ENCODE peak calls at places on chromosome 11, in four cellular contexts. C is spleen, O is SJCRH30, L is psoas muscle. R is an unnamed sample.

GRCh38 chr11:24344222-24344621 is 152.6 kb upstream of the LUZP2 start:
- DNase-seq in C (no peak), O (no peak), L (no peak), R (no peak)

GRCh38 chr11:22634897-22635629 is 9.4 kb upstream of the FANCF start:
- DNase-seq in C (peak; percentile 40), O (peak; percentile 89), L (no peak), R (no peak)

GRCh38 chr11:63805844-63806415 is 7.3 kb upstream of the SPINDOC start:
- DNase-seq in C (no peak), O (no peak), L (no peak), R (no peak)

GRCh38 chr11:44454686-44455085 is 110.8 kb upstream of the CD82 start:
- DNase-seq in C (no peak), O (no peak), L (no peak), R (no peak)

GRCh38 chr11:67045314-67045713 is 11.3 kb upstream of the RHOD start:
- DNase-seq in C (no peak), O (no peak), L (peak; percentile 50), R (no peak)

GRCh38 chr11:17692006-17692405 is 27.4 kb upstream of the MYOD1 start:
- DNase-seq in C (no peak), O (no peak), L (no peak), R (no peak)

GRCh38 chr11:2099523-2100316 is 39.5 kb downstream of the IGF2 start:
- DNase-seq in C (peak; percentile 61), O (peak; percentile 85), L (peak; percentile 16), R (peak; percentile 71)

GRCh38 chr11:125675196-125675595 is 5.5 kb downstream of the ACRV1 start:
- DNase-seq in C (no peak), O (no peak), L (no peak), R (no peak)

GRCh38 chr11:93279911-93280347 is 50.6 kb upstream of the DEUP1 start:
- DNase-seq in C (no peak), O (no peak), L (no peak), R (no peak)

GRCh38 chr11:34654491-34655334 is 33.8 kb downstream of the EHF start:
- DNase-seq in C (no peak), O (no peak), L (peak; percentile 89), R (peak; percentile 87)

GRCh38 chr11:22734628-22735345 is 68.4 kb downstream of the GAS2 start:
- DNase-seq in C (no peak), O (no peak), L (no peak), R (no peak)

GRCh38 chr11:33263549-33263948 is 6.4 kb downstream of the HIPK3 start:
- DNase-seq in C (no peak), O (no peak), L (no peak), R (no peak)

GRCh38 chr11:32487270-32487669 is 51.9 kb upstream of the WT1 start:
- DNase-seq in C (no peak), O (no peak), L (no peak), R (no peak)

GRCh38 chr11:2891901-2892214 is 6.3 kb upstream of the CDKN1C start:
- DNase-seq in C (no peak), O (peak; percentile 53), L (peak; percentile 51), R (peak; percentile 77)

GRCh38 chr11:73493838-73494598 is 103.9 kb downstream of the FAM168A start:
- DNase-seq in C (no peak), O (no peak), L (no peak), R (no peak)

GRCh38 chr11:78110830-78111229 is 28.6 kb downstream of the ALG8 start:
- DNase-seq in C (no peak), O (no peak), L (no peak), R (no peak)

GRCh38 chr11:86247608-86248007 is 3.1 kb downstream of the EED start:
- DNase-seq in C (no peak), O (no peak), L (no peak), R (no peak)

GRCh38 chr11:67674442-67674871 is at the start of gene ALDH3B2:
- DNase-seq in C (no peak), O (no peak), L (no peak), R (no peak)

GRCh38 chr11:30960387-30960992 is 374.3 kb upstream of the MPPED2 start:
- DNase-seq in C (no peak), O (no peak), L (no peak), R (no peak)

GRCh38 chr11:424232-424631 is 9.4 kb upstream of the SIGIRR start:
- DNase-seq in C (no peak), O (no peak), L (no peak), R (no peak)

GRCh38 chr11:88439356-88439755 is 101.8 kb upstream of the CTSC start:
- DNase-seq in C (no peak), O (no peak), L (no peak), R (no peak)

GRCh38 chr11:118200497-118200896 is 24.1 kb upstream of the SCN2B start:
- DNase-seq in C (no peak), O (no peak), L (no peak), R (no peak)

GRCh38 chr11:66183581-66184048 is 84.8 kb upstream of the RAB1B start:
- DNase-seq in C (no peak), O (no peak), L (no peak), R (no peak)

GRCh38 chr11:110100476-110101240 is 7.5 kb downstream of the ZC3H12C start:
- DNase-seq in C (no peak), O (no peak), L (no peak), R (no peak)
- H3K27ac ChIP-seq in C (no peak overlapping the region), O (no peak overlapping the region), L (no peak overlapping the region), R (no peak overlapping the region)

GRCh38 chr11:68826726-68827125 is 15.0 kb downstream of the CPT1A start:
- DNase-seq in C (no peak), O (no peak), L (no peak), R (no peak)
- H3K4me1 ChIP-seq in C (peaks cover 73% of the 10 kb centered on the region), O (no peaks in the 10 kb centered on the region), L (peaks cover 17% of the 10 kb centered on the region), R (peaks cover 56% of the 10 kb centered on the region)

GRCh38 chr11:79241205-79241604 is 199.6 kb downstream of the TENM4 start:
- DNase-seq in C (no peak), O (no peak), L (no peak), R (no peak)
- H3K27ac ChIP-seq in C (no peak overlapping the region), O (no peak overlapping the region), L (no peak overlapping the region), R (no peak overlapping the region)

GRCh38 chr11:13313005-13313819 is 35.6 kb downstream of the BMAL1 start:
- DNase-seq in C (peak; percentile 48), O (no peak), L (no peak), R (no peak)
- H3K4me1 ChIP-seq in C (peaks cover 46% of the 10 kb centered on the region), O (no peaks in the 10 kb centered on the region), L (peaks cover 88% of the 10 kb centered on the region), R (peaks cover 44% of the 10 kb centered on the region)

GRCh38 chr11:62705401-62705800 is 1.8 kb downstream of the BSCL2 start:
- DNase-seq in C (peak; percentile 85), O (no peak), L (no peak), R (no peak)

GRCh38 chr11:62705880-62706831 is 1.1 kb downstream of the BSCL2 start:
- DNase-seq in C (peak; percentile 99), O (peak; percentile 95), L (peak; percentile 96), R (peak; percentile 97)

GRCh38 chr11:62707277-62707771 is at the start of the genes BSCL2 and GNG3:
- DNase-seq in C (peak; percentile 84), O (peak; percentile 54), L (no peak), R (no peak)

GRCh38 chr11:62708423-62709261 is 1.2 kb downstream of the GNG3 start:
- DNase-seq in C (peak; percentile 90), O (no peak), L (no peak), R (no peak)

GRCh38 chr11:62706841-62707240 is 383 bp downstream of the BSCL2 start:
- DNase-seq in C (no peak), O (no peak), L (no peak), R (no peak)
- H3K27ac ChIP-seq in C (peak overlapping the region; percentile 48), O (peak overlapping the region; percentile 78), L (peak overlapping the region; percentile 83), R (peak overlapping the region; percentile 91)

DNA sequence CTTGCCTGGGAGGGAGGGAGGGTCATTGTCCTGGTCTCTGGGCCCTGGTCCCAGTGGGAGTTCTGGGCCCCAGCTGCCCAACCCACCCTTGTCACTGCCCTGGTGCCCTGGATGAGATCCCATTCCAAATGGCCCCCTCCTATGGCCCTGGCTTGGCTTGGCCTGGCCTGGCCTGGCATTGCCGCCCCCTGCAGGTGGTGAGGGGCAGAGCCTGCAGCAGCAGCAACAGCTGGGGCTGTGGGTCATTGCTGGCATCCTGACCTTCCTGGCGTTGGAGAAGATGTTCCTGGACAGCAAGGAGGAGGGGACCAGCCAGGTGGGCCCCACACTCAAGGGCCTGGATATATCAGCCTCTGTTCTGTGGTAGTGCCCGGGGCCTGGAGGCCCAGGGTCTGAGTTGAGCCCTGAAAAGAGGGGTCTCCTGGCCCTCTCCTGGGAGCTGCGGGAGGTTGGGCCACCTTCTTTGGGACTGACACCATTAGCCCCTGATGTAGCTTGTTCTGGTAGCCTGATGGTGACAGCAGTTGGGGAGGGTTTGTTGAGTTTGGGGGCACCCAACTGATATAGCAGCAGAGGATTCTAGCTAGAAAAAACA is 3.9 kb downstream of the SLC39A13 start:
- DNase-seq in C (peak; percentile 93), O (peak; percentile 60), L (peak; percentile 63), R (peak; percentile 75)
- H3K4me1 ChIP-seq in C (peaks cover 59% of the 10 kb centered on the region), O (peaks cover 24% of the 10 kb centered on the region), L (peaks cover 43% of the 10 kb centered on the region), R (peaks cover 51% of the 10 kb centered on the region)

GRCh38 chr11:47765086-47765485 is 2.1 kb downstream of the FNBP4 start:
- DNase-seq in C (no peak), O (no peak), L (no peak), R (no peak)
- H3K27ac ChIP-seq in C (no peak overlapping the region), O (no peak overlapping the region), L (no peak overlapping the region), R (no peak overlapping the region)

DNA sequence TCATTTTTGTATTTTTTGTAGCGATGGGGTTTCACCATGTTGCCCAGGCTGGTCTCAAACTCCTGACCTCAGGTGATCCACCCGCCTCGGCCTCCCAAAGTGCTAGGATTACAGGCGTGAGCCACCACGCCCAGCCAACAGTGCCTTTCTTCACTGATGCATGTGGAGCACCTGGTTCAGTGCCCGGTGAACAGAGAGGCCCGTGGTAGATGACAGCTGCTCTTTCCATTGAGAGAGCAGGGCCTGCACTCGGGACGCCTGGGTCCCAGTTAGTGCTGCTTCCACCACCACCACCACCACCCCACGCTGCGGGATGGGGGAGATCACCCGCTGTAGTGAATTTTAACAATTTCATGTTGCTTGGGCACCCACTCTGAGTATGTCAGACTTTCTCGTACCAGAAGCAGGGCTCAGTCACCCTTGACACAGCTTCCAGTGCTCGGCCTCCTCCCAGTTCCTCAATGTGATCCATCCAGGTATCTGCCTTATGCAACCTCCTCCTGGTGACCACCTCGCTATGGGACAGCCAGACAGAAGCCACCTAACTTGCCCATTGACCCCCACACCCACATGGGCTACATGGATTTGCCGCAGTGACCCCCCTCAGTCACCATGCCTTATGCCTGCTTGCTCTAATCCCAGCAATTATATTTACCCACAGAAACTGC is 36.6 kb downstream of the ARRB1 start:
- DNase-seq in C (no peak), O (no peak), L (no peak), R (no peak)
- H3K4me1 ChIP-seq in C (peaks cover 80% of the 10 kb centered on the region), O (peaks cover 32% of the 10 kb centered on the region), L (peaks cover 31% of the 10 kb centered on the region), R (peaks cover 92% of the 10 kb centered on the region)

GRCh38 chr11:4068962-4069361 is 25.6 kb upstream of the RRM1 start:
- DNase-seq in C (no peak), O (no peak), L (no peak), R (no peak)
- H3K27ac ChIP-seq in C (no peak overlapping the region), O (no peak overlapping the region), L (peak overlapping the region; percentile 15), R (no peak overlapping the region)

R was measured in lower lobe of right lung.